ENCODE peak calls at places on chromosome 9, in six cellular contexts. R is mesendoderm, A is NCI-H510A treated with DMSO at 0.1 percent for 48 hours, U is H7, Z is right cardiac atrium, C is left colon. V is an unnamed sample.

GRCh38 chr9:127896395-127897193 is 2.8 kb downstream of the ST6GALNAC6 start:
- DNase-seq in R (no peak), A (no peak), U (no peak), Z (no peak), C (no peak), V (no peak)

GRCh38 chr9:130692365-130692764 is 1.2 kb upstream of the EXOSC2 start:
- DNase-seq in R (peak; percentile 93), A (no peak), U (peak; percentile 93), Z (peak; percentile 41), C (no peak), V (no peak)

GRCh38 chr9:123327697-123328100 is 28.3 kb upstream of the CRB2 start:
- DNase-seq in R (peak; percentile 51), A (peak; percentile 93), U (no peak), Z (no peak), C (peak; percentile 41), V (no peak)

GRCh38 chr9:9504869-9505268 is 1107.9 kb downstream of the PTPRD start:
- DNase-seq in R (no peak), A (no peak), U (no peak), Z (no peak), C (no peak), V (no peak)

GRCh38 chr9:127541176-127541575 is 70.9 kb upstream of the STXBP1 start:
- DNase-seq in R (no peak), A (no peak), U (no peak), Z (no peak), C (no peak), V (no peak)

GRCh38 chr9:105067895-105068580 is 140.1 kb upstream of the ABCA1 start:
- DNase-seq in R (no peak), A (no peak), U (no peak), Z (no peak), C (no peak), V (no peak)

GRCh38 chr9:33273266-33273971 is 8.6 kb downstream of the CHMP5 start:
- DNase-seq in R (no peak), A (no peak), U (no peak), Z (no peak), C (no peak), V (no peak)

GRCh38 chr9:109289931-109290330 is 30.9 kb downstream of the EPB41L4B start:
- DNase-seq in R (no peak), A (peak; percentile 51), U (no peak), Z (no peak), C (no peak), V (no peak)

GRCh38 chr9:92947268-92948031 is at the start of gene FGD3:
- DNase-seq in R (no peak), A (peak; percentile 71), U (peak; percentile 86), Z (no peak), C (peak; percentile 28), V (no peak)